ENCODE peak calls at places on chromosomes 5 and 9, in eight cellular contexts. V, L, S, W, N, Y, M and T are unnamed samples.

GRCh38 chr9:15606667-15607472 is 54.0 kb downstream of the CCDC171 start:
- DNase-seq in V (peak; percentile 39), L (no peak), S (peak; percentile 69), W (peak; percentile 37), N (peak; percentile 65), Y (peak; percentile 54), M (no peak), T (no peak)

GRCh38 chr9:93576296-93577044 is at the start of gene PHF2:
- DNase-seq in V (peak; percentile 46), L (no peak), S (no peak), W (peak; percentile 86), N (peak; percentile 43), Y (peak; percentile 42), M (no peak), T (peak; percentile 42)

GRCh38 chr9:76818271-76818670 is 54.0 kb downstream of the PCA3 start:
- DNase-seq in V (peak; percentile 36), L (no peak), S (peak; percentile 24), W (no peak), N (no peak), Y (no peak), M (peak; percentile 69), T (peak; percentile 87)

GRCh38 chr5:133569347-133569746 is 43.0 kb downstream of the FSTL4 start:
- DNase-seq in V (no peak), L (no peak), S (peak; percentile 24), W (no peak), N (no peak), Y (no peak), M (no peak), T (no peak)

GRCh38 chr5:39024884-39025283 is 49.3 kb downstream of the RICTOR start:
- DNase-seq in V (no peak), L (no peak), S (no peak), W (no peak), N (no peak), Y (no peak), M (no peak), T (no peak)

GRCh38 chr5:160118349-160119141 is 705 bp downstream of the PWWP2A start:
- DNase-seq in V (peak; percentile 27), L (peak; percentile 43), S (peak; percentile 11), W (peak; percentile 83), N (peak; percentile 16), Y (peak; percentile 54), M (peak; percentile 47), T (peak; percentile 56)

GRCh38 chr5:148384389-148384756 is 615 bp downstream of the FBXO38 start:
- DNase-seq in V (no peak), L (no peak), S (no peak), W (peak; percentile 14), N (peak; percentile 17), Y (no peak), M (no peak), T (no peak)

GRCh38 chr5:95449460-95449859 is 58.3 kb downstream of the FAM81B start:
- DNase-seq in V (no peak), L (no peak), S (no peak), W (no peak), N (peak; percentile 41), Y (no peak), M (no peak), T (no peak)

GRCh38 chr5:15459200-15459599 is 40.8 kb upstream of the FBXL7 start:
- DNase-seq in V (no peak), L (no peak), S (no peak), W (no peak), N (no peak), Y (no peak), M (no peak), T (no peak)

GRCh38 chr5:67065237-67065636 is 131.4 kb downstream of the CD180 start:
- DNase-seq in V (no peak), L (no peak), S (no peak), W (no peak), N (no peak), Y (no peak), M (no peak), T (no peak)

GRCh38 chr9:34552606-34552981 is 29.8 kb upstream of the ENHO start:
- DNase-seq in V (no peak), L (no peak), S (no peak), W (no peak), N (no peak), Y (no peak), M (no peak), T (no peak)

GRCh38 chr5:154881986-154882385 is 23.6 kb downstream of the CNOT8 start:
- DNase-seq in V (no peak), L (no peak), S (no peak), W (no peak), N (no peak), Y (no peak), M (no peak), T (no peak)

GRCh38 chr5:53777864-53778618 is 217.6 kb downstream of the NDUFS4 start:
- DNase-seq in V (no peak), L (no peak), S (no peak), W (no peak), N (no peak), Y (no peak), M (peak; percentile 63), T (no peak)

GRCh38 chr5:77077821-77078176 is 9.3 kb downstream of the ZBED3 start:
- DNase-seq in V (no peak), L (no peak), S (no peak), W (no peak), N (no peak), Y (no peak), M (no peak), T (no peak)
- H3K4me3 ChIP-seq in V (peak overlapping the region; percentile 73), L (peak overlapping the region; percentile 39), S (peak overlapping the region; percentile 39), W (peak overlapping the region; percentile 53), N (peak overlapping the region; percentile 65), Y (no peak overlapping the region), M (peak overlapping the region; percentile 59), T (peak overlapping the region; percentile 63)

GRCh38 chr5:168578506-168579205 is 512 bp downstream of the PANK3 start:
- DNase-seq in V (peak; percentile 63), L (peak; percentile 7), S (no peak), W (peak; percentile 73), N (peak; percentile 67), Y (no peak), M (no peak), T (no peak)

GRCh38 chr5:168575391-168576372 is 3.5 kb downstream of the PANK3 start:
- DNase-seq in V (no peak), L (no peak), S (no peak), W (no peak), N (no peak), Y (no peak), M (no peak), T (no peak)

GRCh38 chr5:168579206-168579986 is at the start of gene PANK3:
- DNase-seq in V (peak; percentile 98), L (peak; percentile 94), S (peak; percentile 94), W (peak; percentile 96), N (peak; percentile 99), Y (peak; percentile 96), M (peak; percentile 98), T (peak; percentile 99)

GRCh38 chr5:168579987-168580508 is 880 bp upstream of the PANK3 start:
- DNase-seq in V (no peak), L (no peak), S (no peak), W (no peak), N (no peak), Y (no peak), M (no peak), T (no peak)

DNA sequence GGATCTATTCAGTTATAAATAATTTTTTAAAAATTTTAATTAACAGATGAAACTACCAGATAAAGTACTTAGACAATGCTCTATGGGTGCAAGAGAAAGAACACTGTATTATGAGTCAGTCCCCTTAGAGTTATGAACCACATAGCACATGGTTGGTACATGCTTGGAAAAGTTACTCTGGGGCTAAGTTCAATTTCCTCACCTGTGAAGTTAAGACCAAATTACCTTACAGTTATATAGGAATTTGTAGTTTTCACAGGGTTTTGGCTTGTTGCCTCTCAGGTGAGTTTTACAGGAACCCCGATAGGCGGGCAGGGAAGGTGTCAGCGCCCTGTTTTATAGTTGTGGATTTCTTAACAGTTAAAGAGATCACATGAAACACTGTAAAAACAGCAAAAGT is 1.2 kb downstream of the PANK3 start:
- DNase-seq in V (no peak), L (no peak), S (no peak), W (no peak), N (no peak), Y (no peak), M (no peak), T (no peak)
- H3K27ac ChIP-seq in V (peak overlapping the region; percentile 93), L (no peak overlapping the region), S (no peak overlapping the region), W (peak overlapping the region; percentile 91), N (no peak overlapping the region), Y (peak overlapping the region; percentile 80), M (no peak overlapping the region), T (peak overlapping the region; percentile 89)

DNA sequence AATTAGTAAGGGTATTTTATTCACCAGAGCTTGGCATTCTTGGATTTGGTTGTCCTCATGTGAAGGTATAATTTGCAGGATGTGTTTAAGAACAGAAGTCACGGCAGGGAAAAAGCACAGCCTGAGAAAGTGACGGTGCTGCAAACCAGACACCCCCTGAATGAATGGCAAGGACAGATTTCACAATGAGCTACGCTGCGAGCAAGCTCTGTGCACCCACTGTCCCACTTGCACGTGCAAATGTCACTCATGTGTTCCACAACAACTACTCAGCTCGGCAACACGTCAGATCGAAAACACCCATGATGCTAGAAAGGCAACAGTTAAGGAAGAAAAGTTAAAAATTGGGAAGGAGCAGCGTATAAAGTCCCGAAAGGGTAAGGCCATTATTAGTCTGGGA is 168.9 kb downstream of the ROR2 start:
- DNase-seq in V (no peak), L (no peak), S (no peak), W (no peak), N (no peak), Y (no peak), M (no peak), T (no peak)
- H3K4me1 ChIP-seq in V (peaks cover 10% of the 10 kb centered on the region), L (peaks cover 21% of the 10 kb centered on the region), S (no peaks in the 10 kb centered on the region), W (no peaks in the 10 kb centered on the region), N (peaks cover 13% of the 10 kb centered on the region), Y (peaks cover 13% of the 10 kb centered on the region), M (peaks cover 10% of the 10 kb centered on the region), T (no peaks in the 10 kb centered on the region)

GRCh38 chr9:114387678-114388431 is at the start of gene AKNA:
- DNase-seq in V (peak; percentile 40), L (peak; percentile 85), S (peak; percentile 68), W (no peak), N (peak; percentile 79), Y (peak; percentile 85), M (peak; percentile 78), T (peak; percentile 85)

GRCh38 chr9:114386886-114387677 is 700 bp downstream of the AKNA start:
- DNase-seq in V (no peak), L (no peak), S (no peak), W (no peak), N (no peak), Y (no peak), M (peak; percentile 49), T (peak; percentile 63)

GRCh38 chr9:114384836-114385411 is 2.9 kb downstream of the AKNA start:
- DNase-seq in V (no peak), L (no peak), S (no peak), W (no peak), N (no peak), Y (no peak), M (no peak), T (no peak)

GRCh38 chr9:114385412-114386181 is 2.2 kb downstream of the AKNA start:
- DNase-seq in V (peak; percentile 50), L (peak; percentile 76), S (peak; percentile 70), W (no peak), N (no peak), Y (peak; percentile 93), M (peak; percentile 77), T (peak; percentile 94)

DNA sequence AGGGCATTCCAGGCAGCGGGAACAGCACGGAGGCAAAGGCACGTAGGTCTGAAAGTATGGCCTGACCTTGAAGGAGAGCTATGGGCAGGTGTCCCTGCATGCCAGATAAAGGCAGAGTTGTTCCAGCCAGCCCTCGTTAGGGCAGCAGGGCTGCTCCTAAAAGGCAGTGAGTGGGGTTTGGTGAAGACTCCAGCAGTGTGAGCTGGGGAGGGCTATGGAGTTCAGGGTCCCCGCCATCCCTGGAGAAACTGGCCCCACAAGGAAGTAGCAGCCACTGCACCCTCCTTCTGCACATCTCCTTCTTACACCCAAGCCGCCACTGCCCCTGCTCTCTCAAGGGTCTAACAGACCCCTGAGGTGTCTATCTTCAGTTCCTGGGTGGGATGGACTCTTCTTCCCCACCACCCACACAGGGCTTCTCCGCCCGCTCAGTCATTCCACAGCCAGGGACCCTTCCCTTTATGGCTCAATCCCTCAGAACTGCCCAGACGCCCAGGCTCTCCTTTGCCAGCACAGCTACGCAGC is 1.4 kb downstream of the AKNA start:
- DNase-seq in V (no peak), L (no peak), S (no peak), W (no peak), N (no peak), Y (no peak), M (no peak), T (no peak)
- H3K4me3 ChIP-seq in V (no peak overlapping the region), L (peak overlapping the region; percentile 89), S (peak overlapping the region; percentile 22), W (no peak overlapping the region), N (no peak overlapping the region), Y (peak overlapping the region; percentile 99), M (peak overlapping the region; percentile 63), T (peak overlapping the region; percentile 76)